ENCODE peak calls at places on chromosomes 11 and 22, in ten cellular contexts. U is breast epithelium, N is heart right ventricle, M is SK-N-SH, F is sigmoid colon, B is AG10803, K is NB4, P is lung, G is ovary, C is left ventricle myocardium inferior. T is an unnamed sample.

GRCh38 chr22:42138972-42139371 is 8.4 kb upstream of the CYP2D6 start:
- DNase-seq in U (no peak), N (no peak), M (no peak), F (no peak), B (no peak), K (no peak), P (no peak), G (no peak), C (no peak), T (no peak)

GRCh38 chr11:57658023-57658361 is 430 bp downstream of the CLP1 start:
- DNase-seq in U (no peak), N (no peak), M (no peak), F (no peak), B (no peak), K (no peak), P (no peak), G (no peak), C (no peak), T (no peak)

GRCh38 chr11:74248469-74248868 is 63.0 kb downstream of the P4HA3 start:
- DNase-seq in U (no peak), N (no peak), M (no peak), F (no peak), B (no peak), K (no peak), P (no peak), G (no peak), C (no peak), T (no peak)

GRCh38 chr22:32684148-32684821 is 117.2 kb upstream of the TIMP3 start:
- DNase-seq in U (no peak), N (no peak), M (no peak), F (no peak), B (no peak), K (no peak), P (no peak), G (no peak), C (no peak), T (no peak)

GRCh38 chr22:40727607-40728325 is 48.5 kb downstream of the MCHR1 start:
- DNase-seq in U (no peak), N (no peak), M (no peak), F (no peak), B (no peak), K (no peak), P (no peak), G (no peak), C (no peak), T (no peak)

GRCh38 chr11:46294365-46295309 is 17.2 kb downstream of the CREB3L1 start:
- DNase-seq in U (no peak), N (no peak), M (peak), F (peak), B (peak), K (no peak), P (no peak), G (peak), C (no peak), T (no peak)

GRCh38 chr11:57303990-57304579 is 20.7 kb downstream of the TNKS1BP1 start:
- DNase-seq in U (no peak), N (no peak), M (peak), F (peak), B (peak), K (no peak), P (no peak), G (no peak), C (no peak), T (no peak)

GRCh38 chr11:116862951-116863350 is 25.5 kb upstream of the APOA1 start:
- DNase-seq in U (no peak), N (no peak), M (no peak), F (no peak), B (peak), K (no peak), P (no peak), G (no peak), C (no peak), T (no peak)

GRCh38 chr11:129846508-129847335 is 31.1 kb downstream of the TMEM45B start:
- DNase-seq in U (no peak), N (no peak), M (no peak), F (no peak), B (peak), K (no peak), P (no peak), G (no peak), C (no peak), T (no peak)

GRCh38 chr22:40348025-40348658 is 1.8 kb downstream of the ADSL start:
- DNase-seq in U (no peak), N (peak), M (peak), F (no peak), B (peak), K (peak), P (no peak), G (no peak), C (no peak), T (peak)

GRCh38 chr11:113182288-113182687 is 132.1 kb upstream of the TTC12 start:
- DNase-seq in U (no peak), N (no peak), M (no peak), F (no peak), B (no peak), K (peak), P (no peak), G (no peak), C (no peak), T (no peak)

GRCh38 chr11:88231894-88232482 is 56.7 kb upstream of the RAB38 start:
- DNase-seq in U (no peak), N (no peak), M (peak), F (no peak), B (peak), K (peak), P (no peak), G (no peak), C (no peak), T (no peak)

GRCh38 chr22:48568736-48569330 is 1258.8 kb downstream of the BRD1 start:
- DNase-seq in U (no peak), N (no peak), M (no peak), F (no peak), B (no peak), K (no peak), P (no peak), G (no peak), C (no peak), T (peak)

GRCh38 chr22:44782286-44782830 is 30.0 kb downstream of the ARHGAP8 start:
- DNase-seq in U (no peak), N (no peak), M (no peak), F (no peak), B (peak), K (no peak), P (no peak), G (no peak), C (no peak), T (no peak)

GRCh38 chr11:87878373-87878779 is 296.9 kb downstream of the RAB38 start:
- DNase-seq in U (no peak), N (no peak), M (no peak), F (no peak), B (peak), K (peak), P (no peak), G (no peak), C (no peak), T (no peak)

GRCh38 chr11:80593981-80594380 is 1153.2 kb upstream of the TENM4 start:
- DNase-seq in U (no peak), N (no peak), M (no peak), F (no peak), B (peak), K (peak), P (no peak), G (no peak), C (no peak), T (no peak)

GRCh38 chr22:19849800-19850481 is 4.7 kb downstream of the GNB1L start:
- DNase-seq in U (peak), N (no peak), M (no peak), F (peak), B (no peak), K (no peak), P (peak), G (no peak), C (no peak), T (no peak)

GRCh38 chr22:46830001-46830715 is 67.7 kb downstream of the TBC1D22A start:
- DNase-seq in U (no peak), N (peak), M (peak), F (peak), B (peak), K (no peak), P (no peak), G (no peak), C (peak), T (no peak)

GRCh38 chr11:5232150-5232549 is 2.1 kb downstream of the HBD start:
- DNase-seq in U (no peak), N (no peak), M (no peak), F (no peak), B (no peak), K (no peak), P (no peak), G (no peak), C (no peak), T (no peak)

GRCh38 chr11:109960831-109961230 is 132.4 kb upstream of the ZC3H12C start:
- DNase-seq in U (no peak), N (peak), M (no peak), F (no peak), B (peak), K (no peak), P (peak), G (peak), C (peak), T (no peak)

GRCh38 chr11:35487532-35488078 is 37.8 kb downstream of the PAMR1 start:
- DNase-seq in U (no peak), N (peak), M (peak), F (no peak), B (peak), K (peak), P (no peak), G (no peak), C (no peak), T (peak)

GRCh38 chr11:13009921-13010736 is 1.0 kb downstream of the RASSF10 start:
- DNase-seq in U (no peak), N (no peak), M (peak), F (no peak), B (no peak), K (no peak), P (peak), G (no peak), C (no peak), T (peak)

GRCh38 chr11:40129276-40129675 is 1330.2 kb downstream of the LRRC4C start:
- DNase-seq in U (no peak), N (no peak), M (peak), F (no peak), B (no peak), K (peak), P (no peak), G (no peak), C (no peak), T (no peak)

GRCh38 chr11:105177658-105178057 is 38.1 kb upstream of the CARD18 start:
- DNase-seq in U (no peak), N (no peak), M (no peak), F (no peak), B (peak), K (no peak), P (no peak), G (no peak), C (no peak), T (no peak)

GRCh38 chr11:66976048-66976467 is 954 bp downstream of the C11orf86 start:
- DNase-seq in U (no peak), N (no peak), M (peak), F (no peak), B (no peak), K (peak), P (no peak), G (no peak), C (no peak), T (peak)

GRCh38 chr22:44574057-44574456 is 76.0 kb upstream of the RTL6 start:
- DNase-seq in U (peak), N (no peak), M (no peak), F (peak), B (peak), K (no peak), P (peak), G (peak), C (no peak), T (no peak)

GRCh38 chr11:102421262-102421661 is 31.3 kb downstream of the TMEM123 start:
- DNase-seq in U (no peak), N (no peak), M (no peak), F (no peak), B (no peak), K (no peak), P (no peak), G (no peak), C (no peak), T (no peak)

GRCh38 chr22:49767355-49768062 is 60.2 kb downstream of the BRD1 start:
- DNase-seq in U (peak), N (no peak), M (peak), F (peak), B (peak), K (peak), P (no peak), G (peak), C (peak), T (peak)

DNA sequence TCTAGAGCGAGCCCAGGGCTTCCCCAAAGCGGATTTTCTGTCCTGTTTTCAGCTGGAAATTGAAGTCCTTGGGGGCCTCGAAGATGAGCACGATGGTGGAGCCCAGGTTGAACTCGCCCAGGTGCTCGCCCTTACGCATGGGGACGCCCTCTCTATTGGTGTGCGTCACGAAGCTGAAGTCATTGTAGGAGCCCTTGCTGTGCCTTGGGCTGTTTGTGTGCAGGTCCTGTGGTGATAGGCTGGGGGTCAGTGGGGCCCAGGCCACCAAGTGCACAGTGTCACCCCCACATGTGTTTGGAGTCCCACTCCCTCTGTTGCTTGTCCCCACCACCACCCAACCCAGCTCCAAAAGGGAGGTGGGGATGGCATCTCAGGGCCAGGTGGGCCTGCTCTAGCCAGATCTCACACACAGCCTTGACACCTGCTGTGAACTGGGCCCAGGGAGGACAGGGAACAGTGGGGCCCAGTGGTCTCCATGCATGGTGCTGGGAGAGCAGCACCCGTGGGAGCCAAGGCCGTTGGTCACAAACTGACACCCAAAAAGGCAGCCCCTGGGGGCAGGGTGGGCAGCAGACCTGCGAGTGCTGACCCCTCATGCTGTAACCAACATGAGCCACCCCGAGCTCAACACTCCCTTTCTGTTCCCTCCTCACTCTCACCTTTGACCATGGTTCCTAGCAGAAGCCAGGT is 42.3 kb downstream of the PISD start:
- DNase-seq in U (no peak), N (no peak), M (no peak), F (no peak), B (no peak), K (no peak), P (no peak), G (no peak), C (no peak), T (no peak)
- TF ChIP-seq CTCF in U (no peak), N (no peak), M (no peak), F (no peak), B (no peak), K (no peak), P (no peak), G (no peak), C (no peak), T (no peak)

DNA sequence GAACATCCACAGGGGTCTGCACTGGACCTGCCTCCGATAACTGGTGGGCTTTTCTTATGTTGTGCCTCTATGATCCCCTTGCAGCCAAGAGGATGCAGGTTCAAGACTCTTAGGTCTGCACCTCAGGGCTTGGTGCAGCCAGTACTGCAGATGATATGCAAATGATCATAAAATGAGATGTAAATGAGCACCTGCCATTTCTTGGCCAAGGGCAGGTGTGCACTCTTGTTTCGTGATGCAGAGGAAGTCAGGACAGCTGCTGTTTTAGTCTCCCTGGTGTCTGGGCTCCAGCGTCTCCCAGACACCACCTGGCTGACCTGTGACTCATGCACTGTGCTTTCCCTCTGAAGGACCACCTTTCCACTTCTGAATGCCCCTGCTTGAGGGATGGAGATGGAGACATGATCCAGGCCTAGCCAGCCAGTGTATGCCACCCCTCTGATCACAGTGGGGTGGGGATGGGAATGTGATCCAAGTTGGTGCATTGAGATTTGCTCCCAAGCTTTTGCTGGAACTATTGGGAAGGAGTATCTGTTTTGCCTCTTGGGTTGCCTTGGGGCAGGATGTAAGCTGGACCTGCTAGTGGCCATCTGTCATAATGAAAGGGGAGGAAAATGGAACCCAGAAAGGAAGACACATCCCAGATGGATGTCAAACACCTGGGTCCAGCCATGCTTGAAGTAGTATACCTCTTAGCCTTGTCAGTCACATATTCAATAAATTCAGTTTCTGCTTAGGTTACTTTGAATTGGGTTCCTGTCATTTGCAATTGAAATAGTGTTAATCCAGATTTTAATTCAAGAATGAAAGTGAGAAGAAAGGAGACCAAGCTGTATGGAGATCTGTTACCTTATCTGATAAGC is 3.3 kb upstream of the KCNJ11 start:
- DNase-seq in U (no peak), N (no peak), M (peak), F (no peak), B (no peak), K (no peak), P (no peak), G (no peak), C (no peak), T (no peak)
- TF ChIP-seq CTCF in U (no peak), N (no peak), M (no peak), F (no peak), B (no peak), K (no peak), P (no peak), G (no peak), C (no peak), T (no peak)

DNA sequence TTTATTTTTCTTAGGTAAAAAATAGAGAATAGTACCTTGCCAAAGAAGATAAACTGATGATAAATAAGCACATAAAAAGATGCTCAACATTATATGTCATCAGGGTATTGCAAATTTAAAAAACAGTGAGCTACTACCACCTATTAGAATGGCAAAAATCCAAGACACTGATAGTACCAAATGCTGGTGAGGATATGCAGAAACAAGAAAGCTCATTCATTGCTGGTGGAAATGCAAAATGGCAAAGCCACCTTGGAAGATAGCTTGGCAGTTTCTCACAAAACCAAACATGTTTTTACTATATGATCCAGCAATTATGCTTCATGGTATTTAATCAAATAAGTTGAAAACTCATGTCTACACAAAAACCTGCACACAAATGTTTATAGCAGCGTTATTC is 46.4 kb upstream of the EED start:
- DNase-seq in U (no peak), N (no peak), M (no peak), F (no peak), B (no peak), K (no peak), P (no peak), G (no peak), C (no peak), T (no peak)
- TF ChIP-seq CTCF in U (no peak), N (no peak), M (no peak), F (no peak), B (no peak), K (no peak), P (no peak), G (no peak), C (no peak), T (no peak)

DNA sequence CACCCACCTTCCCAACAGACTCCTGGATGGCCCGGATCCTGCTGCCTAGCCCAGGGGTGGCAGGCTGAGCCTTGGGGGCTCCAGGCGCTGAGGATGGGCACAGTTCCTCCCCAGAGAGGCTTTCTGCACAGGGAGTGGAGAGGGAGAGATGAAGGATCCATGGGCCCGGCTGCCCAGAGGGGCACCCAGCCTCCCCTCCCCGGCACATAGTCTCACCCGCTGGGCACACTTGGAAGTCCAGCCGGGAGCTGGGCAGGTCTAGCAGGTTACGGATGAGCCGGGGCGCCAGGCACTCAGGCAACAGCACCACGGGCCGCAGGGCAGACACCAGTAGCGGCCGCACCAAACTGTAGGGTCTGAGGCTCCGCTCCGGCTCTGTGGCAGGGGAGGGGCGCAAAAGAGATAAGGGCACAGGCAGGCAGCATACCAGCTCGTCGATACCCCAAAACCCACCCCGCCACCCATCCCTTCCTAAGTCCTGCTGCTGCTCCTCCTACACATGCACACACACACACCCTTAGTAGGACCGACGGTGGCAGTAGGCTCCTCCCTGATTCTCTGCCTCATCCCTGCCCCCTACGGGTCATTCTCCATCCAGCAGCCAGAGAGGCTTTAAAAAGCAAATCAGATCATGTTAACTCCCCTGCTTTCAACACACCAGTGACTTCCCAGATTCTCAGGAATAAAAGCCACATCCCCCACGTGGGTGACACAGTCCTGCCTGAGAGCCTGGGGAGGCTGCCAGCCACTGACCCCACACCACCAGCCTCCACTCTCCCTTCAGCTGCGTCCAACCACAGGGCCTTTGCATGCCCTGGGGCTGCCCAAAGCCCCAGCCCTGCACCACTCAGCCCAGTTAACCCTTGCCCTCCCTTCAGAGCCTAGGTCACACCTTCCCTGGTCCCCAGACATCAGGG is 6.5 kb upstream of the MFNG start:
- DNase-seq in U (no peak), N (no peak), M (peak), F (no peak), B (peak), K (peak), P (no peak), G (no peak), C (no peak), T (peak)
- TF ChIP-seq CTCF in U (no peak), N (no peak), M (peak), F (no peak), B (peak), K (peak), P (peak), G (no peak), C (peak), T (peak)

GRCh38 chr22:36998620-36999351 is 20.5 kb downstream of the TST start:
- DNase-seq in U (no peak), N (no peak), M (no peak), F (no peak), B (no peak), K (no peak), P (no peak), G (no peak), C (no peak), T (no peak)
- TF ChIP-seq CTCF in U (no peak), N (no peak), M (peak), F (no peak), B (no peak), K (peak), P (no peak), G (no peak), C (no peak), T (no peak)

DNA sequence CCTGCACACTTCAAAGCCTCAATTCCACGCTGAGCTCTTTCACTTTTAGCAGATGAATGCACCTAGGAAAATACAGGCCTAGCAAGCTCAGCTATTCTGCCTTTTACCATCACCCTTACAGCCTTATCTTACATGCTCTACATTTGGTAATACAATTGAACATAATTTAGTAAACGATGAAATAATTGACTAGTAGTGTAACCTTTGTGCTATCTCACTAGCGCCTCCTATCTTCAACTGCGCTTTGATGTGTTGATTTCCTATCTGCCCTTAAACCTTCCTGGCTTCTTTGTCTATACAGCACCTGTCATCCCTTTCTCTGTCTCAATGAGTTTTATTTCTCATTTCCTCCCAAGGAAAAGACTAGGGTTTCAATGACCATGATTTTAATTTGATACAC is 149.7 kb downstream of the LRRC4C start:
- DNase-seq in U (no peak), N (no peak), M (no peak), F (no peak), B (no peak), K (no peak), P (no peak), G (no peak), C (no peak), T (no peak)
- TF ChIP-seq CTCF in U (no peak), N (no peak), M (peak), F (no peak), B (no peak), K (peak), P (no peak), G (no peak), C (peak), T (no peak)

GRCh38 chr11:43802509-43802908 is 78.1 kb upstream of the ALKBH3 start:
- DNase-seq in U (no peak), N (no peak), M (peak), F (no peak), B (no peak), K (peak), P (no peak), G (no peak), C (no peak), T (no peak)
- TF ChIP-seq CTCF in U (no peak), N (peak), M (peak), F (no peak), B (peak), K (peak), P (no peak), G (no peak), C (peak), T (peak)